ENCODE peak calls at places on chromosomes 1 and 21, in four cellular contexts. Y is H9, C is neuronal stem cell, O is trophoblast cell. H is an unnamed sample.
A peak's percentile ranks its signal among the peaks of the same experiment; 100 is the strongest.

GRCh38 chr1:69982992-69983391 is 222.4 kb downstream of the LRRC40 start:
- DNase-seq in Y (no peak), C (no peak), O (peak; percentile 56), H (peak; percentile 76)

GRCh38 chr1:182200025-182200814 is 138.7 kb upstream of the ZNF648 start:
- DNase-seq in Y (no peak), C (no peak), O (peak; percentile 35), H (no peak)

GRCh38 chr1:158520955-158521665 is 33.1 kb downstream of the OR6Y1 start:
- DNase-seq in Y (no peak), C (no peak), O (no peak), H (no peak)

GRCh38 chr1:115668579-115668978 is 26.8 kb downstream of the VANGL1 start:
- DNase-seq in Y (no peak), C (no peak), O (no peak), H (peak; percentile 42)

GRCh38 chr1:57431400-57431799 is 7.5 kb upstream of the DAB1 start:
- DNase-seq in Y (no peak), C (no peak), O (peak; percentile 54), H (no peak)

GRCh38 chr1:155133799-155134281 is 1.8 kb upstream of the SLC50A1 start:
- DNase-seq in Y (no peak), C (no peak), O (no peak), H (no peak)

GRCh38 chr1:28259935-28260802 is 851 bp downstream of the SESN2 start:
- DNase-seq in Y (peak; percentile 92), C (peak; percentile 93), O (peak; percentile 73), H (peak; percentile 92)

GRCh38 chr1:242827538-242827937 is 303.0 kb upstream of the PLD5 start:
- DNase-seq in Y (no peak), C (no peak), O (peak; percentile 70), H (no peak)

GRCh38 chr1:57747818-57748217 is 324.0 kb upstream of the DAB1 start:
- DNase-seq in Y (no peak), C (no peak), O (no peak), H (no peak)

GRCh38 chr1:64223329-64224151 is 20.1 kb downstream of the UBE2U start:
- DNase-seq in Y (no peak), C (no peak), O (peak; percentile 84), H (peak; percentile 90)

GRCh38 chr1:102970496-102971078 is 137.7 kb downstream of the COL11A1 start:
- DNase-seq in Y (peak; percentile 32), C (peak; percentile 37), O (peak; percentile 91), H (peak; percentile 65)

GRCh38 chr1:36297062-36297461 is 9.1 kb upstream of the SH3D21 start:
- DNase-seq in Y (no peak), C (no peak), O (peak; percentile 35), H (no peak)

GRCh38 chr1:34057347-34057746 is 107.7 kb downstream of the CSMD2 start:
- DNase-seq in Y (peak; percentile 59), C (peak; percentile 9), O (no peak), H (no peak)

GRCh38 chr1:169110691-169111447 is 4.4 kb downstream of the ATP1B1 start:
- DNase-seq in Y (no peak), C (no peak), O (peak; percentile 17), H (peak; percentile 57)

GRCh38 chr1:214476229-214476957 is 75.0 kb downstream of the PTPN14 start:
- DNase-seq in Y (peak; percentile 50), C (no peak), O (no peak), H (peak; percentile 31)

GRCh38 chr1:232473900-232474299 is 156.0 kb downstream of the SIPA1L2 start:
- DNase-seq in Y (no peak), C (no peak), O (no peak), H (no peak)

GRCh38 chr1:76770979-76771378 is 96.3 kb upstream of the ST6GALNAC5 start:
- DNase-seq in Y (no peak), C (no peak), O (no peak), H (no peak)

GRCh38 chr1:92882817-92883216 is 51.0 kb downstream of the RPL5 start:
- DNase-seq in Y (no peak), C (no peak), O (no peak), H (no peak)

GRCh38 chr1:19448491-19449439 is 36.6 kb downstream of the CAPZB start:
- DNase-seq in Y (no peak), C (no peak), O (peak; percentile 42), H (peak; percentile 94)

GRCh38 chr21:26140185-26140584 is 30.4 kb downstream of the APP start:
- DNase-seq in Y (no peak), C (no peak), O (peak; percentile 26), H (peak; percentile 99)

GRCh38 chr1:17009706-17010105 is 2.0 kb downstream of the ATP13A2 start:
- DNase-seq in Y (no peak), C (no peak), O (no peak), H (peak; percentile 8)

GRCh38 chr1:186806477-186806876 is 22.3 kb upstream of the PLA2G4A start:
- DNase-seq in Y (peak; percentile 32), C (no peak), O (peak; percentile 57), H (peak; percentile 59)

GRCh38 chr1:175036476-175036875 is 13.3 kb upstream of the MRPS14 start:
- DNase-seq in Y (no peak), C (no peak), O (no peak), H (no peak)

GRCh38 chr1:26154750-26155149 is 4.1 kb upstream of the FAM110D start:
- DNase-seq in Y (no peak), C (no peak), O (no peak), H (no peak)

GRCh38 chr1:20426923-20427322 is 59.1 kb downstream of the CAMK2N1 start:
- DNase-seq in Y (peak; percentile 24), C (no peak), O (peak; percentile 22), H (peak; percentile 90)

GRCh38 chr1:25590096-25590824 is 26.3 kb upstream of the MAN1C1 start:
- DNase-seq in Y (no peak), C (no peak), O (peak; percentile 24), H (peak; percentile 78)

GRCh38 chr1:46166521-46167462 is 8.1 kb upstream of the TSPAN1 start:
- DNase-seq in Y (peak; percentile 50), C (no peak), O (no peak), H (no peak)

GRCh38 chr1:229037806-229038405 is 233.0 kb upstream of the RAB4A start:
- DNase-seq in Y (no peak), C (no peak), O (no peak), H (no peak)

GRCh38 chr1:192826791-192827477 is 18.1 kb downstream of the RGS2 start:
- DNase-seq in Y (no peak), C (no peak), O (peak; percentile 92), H (peak; percentile 27)

GRCh38 chr1:160539896-160540858 is 17.1 kb upstream of the SLAMF6 start:
- DNase-seq in Y (no peak), C (no peak), O (no peak), H (peak; percentile 3)

GRCh38 chr21:35026153-35026499 is 23.0 kb downstream of the RUNX1 start:
- DNase-seq in Y (no peak), C (no peak), O (no peak), H (no peak)

GRCh38 chr1:18923721-18924610 is 21.6 kb upstream of the ALDH4A1 start:
- DNase-seq in Y (no peak), C (no peak), O (no peak), H (no peak)

GRCh38 chr1:10714337-10715114 is 81.9 kb downstream of the CASZ1 start:
- DNase-seq in Y (no peak), C (peak; percentile 83), O (no peak), H (no peak)

GRCh38 chr1:21290546-21290944 is 282 bp upstream of the ECE1 start:
- DNase-seq in Y (no peak), C (no peak), O (no peak), H (no peak)

GRCh38 chr1:85496881-85497582 is 32.1 kb upstream of the DDAH1 start:
- DNase-seq in Y (no peak), C (no peak), O (peak; percentile 17), H (peak; percentile 24)

GRCh38 chr1:16352842-16353535 is 709 bp upstream of the FBXO42 start:
- DNase-seq in Y (no peak), C (no peak), O (peak; percentile 38), H (no peak)

GRCh38 chr1:87684786-87685185 is 356.1 kb downstream of the LMO4 start:
- DNase-seq in Y (no peak), C (no peak), O (no peak), H (peak; percentile 83)

GRCh38 chr1:32239790-32240139 is 7.3 kb upstream of the FAM167B start:
- DNase-seq in Y (no peak), C (no peak), O (no peak), H (no peak)

GRCh38 chr21:27070881-27071670 is 104.2 kb upstream of the ADAMTS5 start:
- DNase-seq in Y (no peak), C (no peak), O (no peak), H (no peak)

GRCh38 chr1:191577213-191577612 is 581.0 kb upstream of the RGS18 start:
- DNase-seq in Y (no peak), C (no peak), O (no peak), H (no peak)
- H2BK12ac ChIP-seq in Y (no peak overlapping the region), C (no peak overlapping the region), O (no peak overlapping the region), H (no peak overlapping the region)

GRCh38 chr21:39581414-39581813 is 31.3 kb upstream of the B3GALT5 start:
- DNase-seq in Y (no peak), C (no peak), O (no peak), H (no peak)

GRCh38 chr21:39575778-39576177 is 37.0 kb upstream of the B3GALT5 start:
- DNase-seq in Y (no peak), C (no peak), O (peak; percentile 53), H (no peak)

GRCh38 chr21:39579734-39580332 is 32.9 kb upstream of the B3GALT5 start:
- DNase-seq in Y (no peak), C (no peak), O (peak; percentile 89), H (no peak)

GRCh38 chr21:39580744-39581143 is 32.0 kb upstream of the B3GALT5 start:
- DNase-seq in Y (no peak), C (no peak), O (no peak), H (no peak)

DNA sequence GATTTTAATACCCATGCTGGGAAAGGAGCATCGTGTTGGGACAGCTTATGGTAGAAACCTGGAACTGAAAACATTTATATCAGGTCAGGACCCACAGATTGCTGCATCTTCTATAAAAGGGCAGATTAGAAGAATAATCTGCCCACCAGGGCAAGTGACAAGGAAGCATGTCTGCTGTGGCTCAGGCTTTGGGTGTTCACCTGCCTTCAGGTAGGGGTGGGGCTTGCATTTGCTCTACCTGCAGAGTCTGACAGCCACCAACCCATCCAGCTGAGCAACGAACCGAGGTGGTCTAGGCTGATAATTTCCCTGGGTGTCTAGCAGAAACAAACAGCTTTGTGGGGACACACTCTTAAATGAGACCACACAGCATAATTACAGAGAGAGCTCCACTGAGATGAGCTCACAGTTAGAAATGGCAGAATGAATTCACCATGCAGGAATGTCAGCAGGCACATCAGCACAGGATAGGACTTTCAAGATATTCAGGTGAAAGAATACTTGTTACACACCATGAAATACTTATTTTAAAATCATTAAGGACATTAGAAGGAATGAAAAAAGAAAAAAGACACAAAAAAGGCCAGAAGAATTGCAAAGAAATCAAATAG is 36.1 kb upstream of the B3GALT5 start:
- DNase-seq in Y (no peak), C (no peak), O (peak; percentile 10), H (no peak)
- H2BK12ac ChIP-seq in Y (no peak overlapping the region), C (no peak overlapping the region), O (no peak overlapping the region), H (no peak overlapping the region)

GRCh38 chr1:3652538-3653285 is 396 bp downstream of the TP73 start:
- DNase-seq in Y (peak; percentile 63), C (no peak), O (peak; percentile 6), H (no peak)
- H2BK12ac ChIP-seq in Y (no peak overlapping the region), C (no peak overlapping the region), O (no peak overlapping the region), H (no peak overlapping the region)

GRCh38 chr1:52842643-52843310 is at the start of gene ZYG11A:
- DNase-seq in Y (peak; percentile 90), C (peak; percentile 54), O (peak; percentile 83), H (peak; percentile 89)
- H2BK12ac ChIP-seq in Y (no peak within 1 kb of the TSS), C (no peak within 1 kb of the TSS), O (no peak within 1 kb of the TSS), H (no peak within 1 kb of the TSS)